ENCODE peak calls at places on chromosomes 5 and 9, in six cellular contexts. One of them, this sample, is unnamed.

GRCh38 chr5:162268694-162269481 is 201.3 kb downstream of the GABRG2 start:
- DNase-seq in endothelial cell: no peak
- DNase-seq in cardiac muscle cell: no peak
- DNase-seq in EH: no peak
- DNase-seq in activated T-helper 1 cell treated with anti-CD3 and anti-CD28 coated beads, Interleukin-12 subunit alpha, Interleukin-12 subunit beta, Interleukin-2, Interleukin-4 antibody, amounts not matched to agents 30 ng/mL and 10 ng/mL and 1 ng/mL, durations not matched to agents 14 hours and 24 hours and 36 hours: no peak
- DNase-seq in left ventricle myocardium inferior: no peak
- DNase-seq in this sample: no peak

GRCh38 chr5:71471193-71471592 is 15.7 kb downstream of the BDP1 start:
- DNase-seq in left ventricle myocardium inferior: no peak
- DNase-seq in EH: peak; percentile 32
- DNase-seq in cardiac muscle cell: peak; percentile 63
- DNase-seq in activated T-helper 1 cell treated with anti-CD3 and anti-CD28 coated beads, Interleukin-12 subunit alpha, Interleukin-12 subunit beta, Interleukin-2, Interleukin-4 antibody, amounts not matched to agents 30 ng/mL and 10 ng/mL and 1 ng/mL, durations not matched to agents 14 hours and 24 hours and 36 hours: no peak
- DNase-seq in endothelial cell: no peak
- DNase-seq in this sample: no peak

GRCh38 chr5:72130342-72130741 is 23.1 kb downstream of the MAP1B start:
- DNase-seq in EH: peak; percentile 88
- DNase-seq in left ventricle myocardium inferior: no peak
- DNase-seq in cardiac muscle cell: no peak
- DNase-seq in activated T-helper 1 cell treated with anti-CD3 and anti-CD28 coated beads, Interleukin-12 subunit alpha, Interleukin-12 subunit beta, Interleukin-2, Interleukin-4 antibody, amounts not matched to agents 30 ng/mL and 10 ng/mL and 1 ng/mL, durations not matched to agents 14 hours and 24 hours and 36 hours: no peak
- DNase-seq in endothelial cell: no peak
- DNase-seq in this sample: no peak

GRCh38 chr9:124342402-124342945 is 72.8 kb downstream of the PSMB7 start:
- DNase-seq in cardiac muscle cell: no peak
- DNase-seq in left ventricle myocardium inferior: no peak
- DNase-seq in endothelial cell: no peak
- DNase-seq in activated T-helper 1 cell treated with anti-CD3 and anti-CD28 coated beads, Interleukin-12 subunit alpha, Interleukin-12 subunit beta, Interleukin-2, Interleukin-4 antibody, amounts not matched to agents 30 ng/mL and 10 ng/mL and 1 ng/mL, durations not matched to agents 14 hours and 24 hours and 36 hours: no peak
- DNase-seq in EH: no peak
- DNase-seq in this sample: no peak

GRCh38 chr5:157076558-157076957 is 17.6 kb upstream of the HAVCR1 start:
- DNase-seq in activated T-helper 1 cell treated with anti-CD3 and anti-CD28 coated beads, Interleukin-12 subunit alpha, Interleukin-12 subunit beta, Interleukin-2, Interleukin-4 antibody, amounts not matched to agents 30 ng/mL and 10 ng/mL and 1 ng/mL, durations not matched to agents 14 hours and 24 hours and 36 hours: no peak
- DNase-seq in endothelial cell: no peak
- DNase-seq in EH: peak; percentile 43
- DNase-seq in left ventricle myocardium inferior: no peak
- DNase-seq in cardiac muscle cell: no peak
- DNase-seq in this sample: no peak

GRCh38 chr5:66246621-66247020 is 102.5 kb downstream of the SREK1 start:
- DNase-seq in activated T-helper 1 cell treated with anti-CD3 and anti-CD28 coated beads, Interleukin-12 subunit alpha, Interleukin-12 subunit beta, Interleukin-2, Interleukin-4 antibody, amounts not matched to agents 30 ng/mL and 10 ng/mL and 1 ng/mL, durations not matched to agents 14 hours and 24 hours and 36 hours: no peak
- DNase-seq in EH: peak; percentile 84
- DNase-seq in cardiac muscle cell: peak; percentile 44
- DNase-seq in left ventricle myocardium inferior: no peak
- DNase-seq in endothelial cell: no peak
- DNase-seq in this sample: no peak

GRCh38 chr5:148972958-148973357 is 89.9 kb downstream of the SH3TC2 start:
- DNase-seq in left ventricle myocardium inferior: no peak
- DNase-seq in EH: peak; percentile 92
- DNase-seq in cardiac muscle cell: peak; percentile 71
- DNase-seq in activated T-helper 1 cell treated with anti-CD3 and anti-CD28 coated beads, Interleukin-12 subunit alpha, Interleukin-12 subunit beta, Interleukin-2, Interleukin-4 antibody, amounts not matched to agents 30 ng/mL and 10 ng/mL and 1 ng/mL, durations not matched to agents 14 hours and 24 hours and 36 hours: no peak
- DNase-seq in endothelial cell: peak; percentile 27
- DNase-seq in this sample: no peak

GRCh38 chr9:7523644-7524043 is 275.9 kb downstream of the DMAC1 start:
- DNase-seq in left ventricle myocardium inferior: no peak
- DNase-seq in cardiac muscle cell: no peak
- DNase-seq in endothelial cell: no peak
- DNase-seq in activated T-helper 1 cell treated with anti-CD3 and anti-CD28 coated beads, Interleukin-12 subunit alpha, Interleukin-12 subunit beta, Interleukin-2, Interleukin-4 antibody, amounts not matched to agents 30 ng/mL and 10 ng/mL and 1 ng/mL, durations not matched to agents 14 hours and 24 hours and 36 hours: no peak
- DNase-seq in EH: no peak
- DNase-seq in this sample: no peak

GRCh38 chr9:124661184-124661755 is 109.8 kb downstream of the NR6A1 start:
- DNase-seq in cardiac muscle cell: no peak
- DNase-seq in endothelial cell: no peak
- DNase-seq in activated T-helper 1 cell treated with anti-CD3 and anti-CD28 coated beads, Interleukin-12 subunit alpha, Interleukin-12 subunit beta, Interleukin-2, Interleukin-4 antibody, amounts not matched to agents 30 ng/mL and 10 ng/mL and 1 ng/mL, durations not matched to agents 14 hours and 24 hours and 36 hours: no peak
- DNase-seq in EH: no peak
- DNase-seq in left ventricle myocardium inferior: no peak
- DNase-seq in this sample: no peak

GRCh38 chr9:87497080-87497603 is 525 bp upstream of the DAPK1 start:
- DNase-seq in activated T-helper 1 cell treated with anti-CD3 and anti-CD28 coated beads, Interleukin-12 subunit alpha, Interleukin-12 subunit beta, Interleukin-2, Interleukin-4 antibody, amounts not matched to agents 30 ng/mL and 10 ng/mL and 1 ng/mL, durations not matched to agents 14 hours and 24 hours and 36 hours: no peak
- DNase-seq in endothelial cell: no peak
- DNase-seq in cardiac muscle cell: no peak
- DNase-seq in EH: no peak
- DNase-seq in left ventricle myocardium inferior: no peak
- DNase-seq in this sample: no peak

GRCh38 chr9:111902396-111903147 is 6.0 kb downstream of the UGCG start:
- DNase-seq in activated T-helper 1 cell treated with anti-CD3 and anti-CD28 coated beads, Interleukin-12 subunit alpha, Interleukin-12 subunit beta, Interleukin-2, Interleukin-4 antibody, amounts not matched to agents 30 ng/mL and 10 ng/mL and 1 ng/mL, durations not matched to agents 14 hours and 24 hours and 36 hours: no peak
- DNase-seq in endothelial cell: no peak
- DNase-seq in EH: peak; percentile 80
- DNase-seq in cardiac muscle cell: peak; percentile 71
- DNase-seq in left ventricle myocardium inferior: no peak
- DNase-seq in this sample: no peak

GRCh38 chr9:116860509-116861120 is 173.5 kb downstream of the TRIM32 start:
- DNase-seq in activated T-helper 1 cell treated with anti-CD3 and anti-CD28 coated beads, Interleukin-12 subunit alpha, Interleukin-12 subunit beta, Interleukin-2, Interleukin-4 antibody, amounts not matched to agents 30 ng/mL and 10 ng/mL and 1 ng/mL, durations not matched to agents 14 hours and 24 hours and 36 hours: no peak
- DNase-seq in EH: peak; percentile 73
- DNase-seq in endothelial cell: peak; percentile 81
- DNase-seq in left ventricle myocardium inferior: peak; percentile 47
- DNase-seq in cardiac muscle cell: peak; percentile 77
- DNase-seq in this sample: peak; percentile 80

GRCh38 chr9:86324308-86324707 is 29.9 kb downstream of the TUT7 start:
- DNase-seq in cardiac muscle cell: peak; percentile 79
- DNase-seq in activated T-helper 1 cell treated with anti-CD3 and anti-CD28 coated beads, Interleukin-12 subunit alpha, Interleukin-12 subunit beta, Interleukin-2, Interleukin-4 antibody, amounts not matched to agents 30 ng/mL and 10 ng/mL and 1 ng/mL, durations not matched to agents 14 hours and 24 hours and 36 hours: no peak
- DNase-seq in endothelial cell: no peak
- DNase-seq in EH: peak; percentile 69
- DNase-seq in left ventricle myocardium inferior: no peak
- DNase-seq in this sample: no peak

GRCh38 chr5:114391321-114391720 is 29.5 kb downstream of the KCNN2 start:
- DNase-seq in EH: peak; percentile 77
- DNase-seq in cardiac muscle cell: peak; percentile 8
- DNase-seq in endothelial cell: no peak
- DNase-seq in activated T-helper 1 cell treated with anti-CD3 and anti-CD28 coated beads, Interleukin-12 subunit alpha, Interleukin-12 subunit beta, Interleukin-2, Interleukin-4 antibody, amounts not matched to agents 30 ng/mL and 10 ng/mL and 1 ng/mL, durations not matched to agents 14 hours and 24 hours and 36 hours: no peak
- DNase-seq in left ventricle myocardium inferior: no peak
- DNase-seq in this sample: no peak